ENCODE peak calls at places on chromosomes 3 and 15, in four cellular contexts. S is PC-9, Q is esophagus muscularis mucosa, G is left ventricle myocardium inferior. R is an unnamed sample.

GRCh38 chr15:68639926-68640600 is 61.3 kb downstream of the CORO2B start:
- DNase-seq in S (no peak), Q (no peak), G (no peak), R (peak; percentile 78)

GRCh38 chr3:64687781-64688515 is at the start of gene ADAMTS9:
- DNase-seq in S (peak; percentile 68), Q (no peak), G (peak; percentile 80), R (no peak)

GRCh38 chr15:96869122-96869521 is 538.6 kb downstream of the NR2F2 start:
- DNase-seq in S (no peak), Q (no peak), G (no peak), R (no peak)

GRCh38 chr3:105351821-105352220 is 14.9 kb upstream of the ALCAM start:
- DNase-seq in S (no peak), Q (no peak), G (no peak), R (peak; percentile 56)

GRCh38 chr3:129690406-129690805 is 83.9 kb upstream of the PLXND1 start:
- DNase-seq in S (no peak), Q (no peak), G (no peak), R (peak; percentile 62)

GRCh38 chr3:39140341-39140971 is 12.9 kb downstream of the CSRNP1 start:
- DNase-seq in S (no peak), Q (no peak), G (no peak), R (no peak)

GRCh38 chr3:17183951-17184550 is 299.3 kb downstream of the PLCL2 start:
- DNase-seq in S (no peak), Q (no peak), G (no peak), R (peak; percentile 20)

GRCh38 chr3:32340639-32341365 is 50.9 kb upstream of the CMTM7 start:
- DNase-seq in S (no peak), Q (no peak), G (no peak), R (no peak)

GRCh38 chr3:32881624-32882023 is 63.8 kb downstream of the TRIM71 start:
- DNase-seq in S (no peak), Q (no peak), G (no peak), R (no peak)

GRCh38 chr3:11367116-11367781 is 95.1 kb downstream of the ATG7 start:
- DNase-seq in S (no peak), Q (no peak), G (peak; percentile 29), R (no peak)

GRCh38 chr3:10344147-10344943 is 23.4 kb upstream of the SEC13 start:
- DNase-seq in S (peak; percentile 34), Q (no peak), G (no peak), R (peak; percentile 32)

GRCh38 chr3:38980972-38981371 is 70.8 kb downstream of the SCN11A start:
- DNase-seq in S (no peak), Q (no peak), G (no peak), R (no peak)

GRCh38 chr3:150414273-150414672 is 6.2 kb downstream of the TSC22D2 start:
- DNase-seq in S (peak; percentile 18), Q (no peak), G (no peak), R (no peak)

GRCh38 chr3:102595057-102595456 is 160.2 kb downstream of the ZPLD1 start:
- DNase-seq in S (no peak), Q (no peak), G (no peak), R (no peak)

GRCh38 chr3:102605146-102605545 is 170.3 kb downstream of the ZPLD1 start:
- DNase-seq in S (peak; percentile 46), Q (no peak), G (no peak), R (no peak)

DNA sequence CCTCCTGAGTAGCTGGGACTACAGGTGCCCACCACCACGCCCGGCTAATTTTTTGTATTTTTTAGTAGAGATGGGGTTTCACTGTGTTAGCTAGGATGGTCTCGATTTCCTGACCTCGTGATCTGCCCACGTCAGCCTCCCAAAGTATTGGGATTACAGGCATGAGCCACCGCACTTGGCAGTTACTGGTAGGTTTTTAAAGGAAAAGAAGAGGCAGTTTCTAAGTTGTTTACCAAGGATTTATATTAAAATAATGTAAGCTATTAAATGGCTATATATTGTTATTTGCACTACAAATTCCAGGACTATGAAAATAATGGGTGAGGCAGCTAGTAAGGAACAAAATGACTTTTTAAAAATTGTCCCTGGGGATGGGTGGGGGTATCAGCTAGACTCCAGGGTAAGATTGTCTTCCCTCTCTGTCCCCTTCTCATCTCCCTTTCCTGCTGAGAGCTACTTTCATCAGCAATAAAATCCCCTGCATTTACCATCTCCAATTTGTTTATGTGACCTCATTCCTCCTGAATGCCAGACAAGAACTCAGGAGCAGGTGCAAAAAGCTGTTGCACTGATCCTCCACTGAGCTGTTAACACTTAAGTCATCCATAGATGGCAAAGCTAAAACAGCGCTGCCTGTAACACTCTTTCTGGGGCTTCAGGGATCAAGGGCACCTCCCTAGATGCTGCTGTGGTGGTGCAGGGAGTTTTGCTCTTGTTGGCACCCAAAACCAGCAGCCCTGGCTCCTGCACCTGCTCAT is 165.2 kb downstream of the ZPLD1 start:
- DNase-seq in S (no peak), Q (no peak), G (no peak), R (no peak)
- H3K27ac ChIP-seq in S (no peak overlapping the region), Q (no peak overlapping the region), G (no peak overlapping the region), R (no peak overlapping the region)

DNA sequence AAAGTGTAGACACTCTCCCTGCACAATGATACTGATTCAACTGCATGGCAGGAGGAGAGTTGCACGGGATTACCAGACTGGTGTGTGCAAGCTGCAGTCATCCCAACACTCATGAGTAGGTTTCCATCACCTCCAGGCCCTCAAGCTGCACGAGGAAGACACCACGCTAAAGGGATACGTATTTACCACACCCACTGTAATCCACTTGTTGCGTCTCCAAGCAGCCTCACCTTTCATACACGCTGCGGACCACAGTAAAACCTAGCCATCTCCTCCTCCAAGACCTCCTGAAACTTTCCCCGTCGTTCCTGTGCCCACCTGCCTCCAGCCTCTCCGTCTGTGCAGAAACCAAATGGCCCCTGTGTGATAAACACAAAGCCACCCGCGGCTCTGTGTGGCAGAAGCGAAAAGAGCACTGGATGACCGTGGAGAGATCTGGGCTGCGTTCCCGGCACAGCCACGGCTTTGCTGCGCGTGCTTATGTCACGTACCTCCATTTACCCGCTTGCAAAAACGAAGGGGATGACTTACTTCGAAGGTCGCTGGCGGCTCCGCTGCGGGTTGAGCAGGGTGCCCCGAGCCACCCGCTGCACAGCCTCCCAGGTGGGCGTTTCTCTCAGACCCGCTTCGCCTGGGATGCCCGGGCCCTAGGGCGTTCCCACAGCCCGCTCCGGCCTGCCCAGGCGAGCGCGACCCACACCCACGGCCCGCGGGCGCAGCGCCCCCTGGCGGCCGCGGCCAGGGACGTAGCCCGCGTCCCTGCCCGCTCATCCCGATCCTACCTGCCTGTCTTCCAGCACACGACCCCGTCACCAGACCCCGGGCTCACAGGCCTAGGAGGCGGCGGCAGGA is 638 bp downstream of the ABCC5 start:
- DNase-seq in S (peak; percentile 71), Q (no peak), G (peak; percentile 66), R (peak; percentile 71)
- TF ChIP-seq CTCF in S (peak; percentile 99), Q (peak; percentile 99), G (peak; percentile 97), R (peak; percentile 97)

GRCh38 chr15:41965441-41966413 is 6.6 kb downstream of the EHD4 start:
- DNase-seq in S (no peak), Q (no peak), G (peak; percentile 77), R (no peak)
- H3K27ac ChIP-seq in S (no peak overlapping the region), Q (no peak overlapping the region), G (peak overlapping the region; percentile 95), R (peak overlapping the region; percentile 23)

GRCh38 chr3:157832588-157832987 is 273.6 kb downstream of the SHOX2 start:
- DNase-seq in S (no peak), Q (no peak), G (no peak), R (no peak)

GRCh38 chr3:157836022-157836421 is 270.2 kb downstream of the SHOX2 start:
- DNase-seq in S (no peak), Q (no peak), G (no peak), R (no peak)

GRCh38 chr3:157830865-157831264 is 275.4 kb downstream of the SHOX2 start:
- DNase-seq in S (no peak), Q (no peak), G (no peak), R (no peak)
- TF ChIP-seq CTCF in S (no peak), Q (no peak), G (no peak), R (no peak)

GRCh38 chr3:58629629-58630028 is 36.9 kb downstream of the FAM3D start:
- DNase-seq in S (no peak), Q (no peak), G (no peak), R (no peak)
- H3K27ac ChIP-seq in S (no peak overlapping the region), Q (peak overlapping the region; percentile 71), G (peak overlapping the region; percentile 92), R (no peak overlapping the region)

GRCh38 chr3:184134746-184135148 is 411 bp upstream of the EIF2B5 start:
- DNase-seq in S (no peak), Q (no peak), G (no peak), R (no peak)

GRCh38 chr3:184133840-184134745 is 1.1 kb upstream of the EIF2B5 start:
- DNase-seq in S (peak; percentile 86), Q (peak; percentile 92), G (peak; percentile 87), R (peak; percentile 73)

GRCh38 chr3:184132947-184133346 is 2.2 kb upstream of the EIF2B5 start:
- DNase-seq in S (no peak), Q (no peak), G (no peak), R (no peak)

GRCh38 chr3:184126006-184126405 is 9.2 kb upstream of the EIF2B5 start:
- DNase-seq in S (no peak), Q (no peak), G (no peak), R (no peak)

DNA sequence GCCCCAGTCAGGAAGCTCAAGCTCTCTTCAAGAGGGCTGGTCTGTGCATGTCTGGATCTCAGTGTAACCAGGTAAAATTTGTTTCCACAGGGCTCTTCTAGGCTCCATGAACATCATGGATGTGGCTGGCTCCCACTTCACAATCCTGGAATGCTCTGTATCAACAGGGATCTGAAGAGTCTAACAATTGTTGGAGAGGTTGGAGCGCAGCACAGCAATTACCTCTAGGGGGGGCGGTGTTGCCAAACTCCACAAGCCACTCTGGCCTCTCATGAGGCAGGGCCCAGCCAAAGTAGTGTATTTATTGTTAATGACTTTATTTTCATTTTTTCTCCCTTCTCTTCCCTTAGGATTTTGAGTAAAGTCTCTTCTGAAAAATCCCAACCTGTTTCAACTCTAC is 6.1 kb upstream of the EIF2B5 start:
- DNase-seq in S (peak; percentile 25), Q (no peak), G (no peak), R (no peak)
- TF ChIP-seq CTCF in S (peak; percentile 41), Q (no peak), G (peak; percentile 33), R (no peak)

GRCh38 chr3:177284383-177284881 is 87.2 kb upstream of the TBL1XR1 start:
- DNase-seq in S (no peak), Q (no peak), G (peak; percentile 31), R (peak; percentile 12)
- H3K27ac ChIP-seq in S (no peak overlapping the region), Q (no peak overlapping the region), G (no peak overlapping the region), R (peak overlapping the region; percentile 36)